ENCODE peak calls at places on chromosomes 16 and 17, in eight cellular contexts. C is left kidney; I is lung microvascular endothelial cell; Q is left cardiac atrium; E is activated naive CD4-positive, alpha-beta T cell; S is mesenchymal stem cell; T is KG1; J is GM23248. G is an unnamed sample.

GRCh38 chr17:1039511-1040215 is 42.7 kb downstream of the TIMM22 start:
- DNase-seq in C (peak; percentile 77), J (no peak), I (peak; percentile 85), E (no peak), Q (peak; percentile 83), T (no peak), S (no peak), G (no peak)

GRCh38 chr16:11621920-11622651 is 35.4 kb upstream of the LITAF start:
- DNase-seq in S (no peak), E (peak; percentile 36), Q (peak; percentile 36), I (no peak), T (no peak), J (peak; percentile 56), C (peak; percentile 60), G (peak; percentile 87)

GRCh38 chr17:38881600-38882191 is 11.8 kb downstream of the LASP1 start:
- DNase-seq in Q (peak; percentile 79), E (no peak), S (peak; percentile 91), C (peak; percentile 89), I (peak; percentile 57), J (peak; percentile 54), T (no peak), G (peak; percentile 87)

GRCh38 chr17:16415031-16415924 is at the start of gene TRPV2:
- DNase-seq in E (peak; percentile 19), T (no peak), C (peak; percentile 51), Q (peak; percentile 66), S (no peak), I (peak; percentile 36), J (no peak), G (peak; percentile 80)

GRCh38 chr16:2587891-2588565 is 50.2 kb downstream of the PDPK1 start:
- DNase-seq in E (no peak), I (no peak), S (no peak), J (no peak), Q (peak; percentile 6), C (no peak), T (no peak), G (no peak)

GRCh38 chr17:31494259-31495048 is 103.0 kb downstream of the RAB11FIP4 start:
- DNase-seq in T (peak; percentile 49), C (no peak), S (no peak), Q (no peak), E (peak; percentile 34), J (no peak), I (peak; percentile 51), G (peak; percentile 46)

GRCh38 chr17:82440991-82441627 is 9.4 kb downstream of the CYBC1 start:
- DNase-seq in J (peak; percentile 15), E (no peak), T (no peak), C (peak; percentile 62), S (peak; percentile 11), Q (no peak), I (no peak), G (peak; percentile 36)

GRCh38 chr17:29568331-29569244 is at the start of gene TP53I13:
- DNase-seq in J (peak; percentile 78), T (peak; percentile 64), I (peak; percentile 71), C (peak; percentile 95), E (peak; percentile 80), Q (peak; percentile 91), S (peak; percentile 87), G (peak; percentile 93)

GRCh38 chr17:10171581-10171981 is 26.8 kb downstream of the GAS7 start:
- DNase-seq in J (peak; percentile 38), Q (no peak), I (no peak), T (no peak), C (no peak), S (peak; percentile 81), E (no peak), G (no peak)

GRCh38 chr16:11526921-11527320 is 59.8 kb downstream of the LITAF start:
- DNase-seq in T (no peak), I (no peak), J (peak; percentile 19), E (no peak), S (no peak), C (peak; percentile 57), Q (no peak), G (no peak)

GRCh38 chr17:55238931-55239297 is 25.8 kb upstream of the HLF start:
- DNase-seq in I (no peak), E (no peak), C (peak; percentile 73), S (no peak), Q (no peak), T (no peak), J (peak; percentile 31), G (no peak)

GRCh38 chr17:76784926-76785325 is 47.0 kb downstream of the MFSD11 start:
- DNase-seq in I (peak; percentile 35), S (no peak), J (no peak), C (no peak), Q (no peak), T (no peak), E (no peak), G (no peak)

GRCh38 chr17:39224778-39225307 is 902 bp downstream of the STAC2 start:
- DNase-seq in C (peak; percentile 51), J (no peak), I (no peak), T (no peak), S (no peak), Q (no peak), E (no peak), G (no peak)

GRCh38 chr17:72766761-72767356 is 325.6 kb downstream of the SLC39A11 start:
- DNase-seq in E (no peak), J (no peak), I (no peak), S (no peak), T (no peak), Q (no peak), C (no peak), G (no peak)

GRCh38 chr16:85686912-85687591 is 1.7 kb downstream of the GINS2 start:
- DNase-seq in S (no peak), J (no peak), E (no peak), C (no peak), I (no peak), Q (no peak), T (no peak), G (peak; percentile 64)

GRCh38 chr17:353213-353837 is 718 bp upstream of the RPH3AL start:
- DNase-seq in E (no peak), T (no peak), S (no peak), I (no peak), C (no peak), J (no peak), Q (no peak), G (no peak)

GRCh38 chr16:4324871-4325740 is 9.2 kb downstream of the GLIS2 start:
- DNase-seq in Q (no peak), I (no peak), E (no peak), C (no peak), S (no peak), T (no peak), J (no peak), G (peak; percentile 28)

GRCh38 chr17:52025231-52025630 is 133.3 kb downstream of the CA10 start:
- DNase-seq in I (no peak), S (peak; percentile 2), C (no peak), Q (no peak), E (no peak), T (no peak), J (peak; percentile 0), G (no peak)